ENCODE peak calls at places on chromosomes 7 and 10, in four cellular contexts. C is GM12865, L is anterior cingulate cortex, Z is HTR-8/SVneo. K is an unnamed sample.
A peak's percentile ranks its signal among the peaks of the same experiment; 100 is the strongest.

GRCh38 chr10:60883187-60883586 is 60.8 kb downstream of the RHOBTB1 start:
- DNase-seq in C (peak; percentile 35), L (no peak), Z (peak; percentile 34), K (no peak)

GRCh38 chr7:111639894-111640293 is 77.6 kb upstream of the IMMP2L start:
- DNase-seq in C (no peak), L (no peak), Z (no peak), K (no peak)

GRCh38 chr10:44355630-44356029 is 29.3 kb downstream of the CXCL12 start:
- DNase-seq in C (no peak), L (no peak), Z (no peak), K (no peak)

GRCh38 chr7:28104811-28105210 is 75.8 kb downstream of the JAZF1 start:
- DNase-seq in C (no peak), L (no peak), Z (no peak), K (no peak)

GRCh38 chr10:122034149-122034756 is 45.3 kb downstream of the TACC2 start:
- DNase-seq in C (no peak), L (no peak), Z (peak; percentile 10), K (no peak)

GRCh38 chr7:104225441-104225840 is 17.6 kb upstream of the ORC5 start:
- DNase-seq in C (no peak), L (no peak), Z (no peak), K (no peak)

GRCh38 chr7:130490888-130491771 is 755 bp upstream of the MEST start:
- DNase-seq in C (peak; percentile 50), L (no peak), Z (no peak), K (peak; percentile 14)

GRCh38 chr10:110200518-110200917 is 6.9 kb upstream of the MXI1 start:
- DNase-seq in C (no peak), L (no peak), Z (no peak), K (no peak)

GRCh38 chr7:142689439-142690168 is 59.7 kb upstream of the PRSS1 start:
- DNase-seq in C (no peak), L (no peak), Z (no peak), K (no peak)

GRCh38 chr7:44063894-44064651 is 1.3 kb downstream of the PGAM2 start:
- DNase-seq in C (no peak), L (no peak), Z (no peak), K (no peak)

GRCh38 chr7:26618458-26618857 is 245.9 kb downstream of the SKAP2 start:
- DNase-seq in C (no peak), L (no peak), Z (no peak), K (no peak)

GRCh38 chr10:75530337-75530736 is 98.9 kb downstream of the LRMDA start:
- DNase-seq in C (no peak), L (no peak), Z (peak; percentile 84), K (no peak)

GRCh38 chr10:75117996-75118395 is 6.5 kb downstream of the SAMD8 start:
- DNase-seq in C (no peak), L (no peak), Z (no peak), K (no peak)

GRCh38 chr10:114188001-114188400 is 8.8 kb downstream of the TDRD1 start:
- DNase-seq in C (peak; percentile 24), L (no peak), Z (no peak), K (no peak)

GRCh38 chr7:81621893-81622292 is 148.0 kb downstream of the HGF start:
- DNase-seq in C (no peak), L (no peak), Z (no peak), K (no peak)

K was measured in activated T-helper 2 cell treated with anti-CD3 and anti-CD28 coated beads, Interferon-gamma antibody, Interleukin-2, Interleukin-4, amounts not matched to agents 10 μg/mL and 5 μg/mL and 100 μg/mL, durations not matched to agents 14 hours and 24 hours and 36 hours.